ENCODE peak calls at places on chromosomes 12 and 14, in four cellular contexts. J is heart left ventricle, I is astrocyte, U is fibroblast of lung. Q is an unnamed sample. For H3K36me3, the result is how much of the 10 kb centered on the place peaks cover.

GRCh38 chr12:99119449-99119848 is 474.4 kb downstream of the APAF1 start:
- DNase-seq in J (no peak), I (no peak), U (no peak), Q (no peak)

GRCh38 chr14:104794641-104795467 is 694 bp downstream of the AKT1 start:
- DNase-seq in J (no peak), I (peak), U (peak), Q (no peak)

GRCh38 chr12:39441963-39442894 is 691 bp downstream of the KIF21A start:
- DNase-seq in J (peak), I (peak), U (peak), Q (no peak)

GRCh38 chr14:63454863-63455622 is 88.1 kb downstream of the PPP2R5E start:
- DNase-seq in J (peak), I (peak), U (peak), Q (no peak)

GRCh38 chr12:104643093-104643646 is 186.4 kb downstream of the CHST11 start:
- DNase-seq in J (no peak), I (no peak), U (no peak), Q (no peak)

GRCh38 chr12:8890313-8891084 is 23.8 kb upstream of the PHC1 start:
- DNase-seq in J (no peak), I (peak), U (peak), Q (no peak)

GRCh38 chr12:89950421-89950820 is 241.8 kb upstream of the ATP2B1 start:
- DNase-seq in J (no peak), I (no peak), U (no peak), Q (no peak)

GRCh38 chr14:49314756-49315155 is 271.4 kb downstream of the RPS29 start:
- DNase-seq in J (no peak), I (peak), U (peak), Q (no peak)

GRCh38 chr12:118124333-118124874 is 11.5 kb upstream of the PEBP1 start:
- DNase-seq in J (no peak), I (no peak), U (no peak), Q (no peak)

GRCh38 chr14:79951572-79951971 is 259.7 kb downstream of the DIO2 start:
- DNase-seq in J (no peak), I (no peak), U (no peak), Q (no peak)

GRCh38 chr14:55578511-55578910 is 1.5 kb upstream of the KTN1 start:
- DNase-seq in J (no peak), I (no peak), U (no peak), Q (no peak)

GRCh38 chr12:55068416-55069010 is 48.7 kb downstream of the NEUROD4 start:
- DNase-seq in J (no peak), I (peak), U (peak), Q (no peak)

GRCh38 chr14:26113930-26114329 is 483.9 kb downstream of the NOVA1 start:
- DNase-seq in J (no peak), I (no peak), U (no peak), Q (no peak)

GRCh38 chr12:94227066-94227465 is 78.7 kb downstream of the PLXNC1 start:
- DNase-seq in J (no peak), I (no peak), U (no peak), Q (no peak)

GRCh38 chr14:20662968-20663731 is 21.2 kb upstream of the RNASE4 start:
- DNase-seq in J (peak), I (peak), U (peak), Q (no peak)

GRCh38 chr14:97956944-97957343 is 1159.8 kb downstream of the VRK1 start:
- DNase-seq in J (no peak), I (no peak), U (no peak), Q (no peak)

GRCh38 chr14:99924379-99924778 is 131.2 kb downstream of the EML1 start:
- DNase-seq in J (no peak), I (no peak), U (no peak), Q (no peak)

GRCh38 chr12:72230589-72230988 is 41.6 kb upstream of the TRHDE start:
- DNase-seq in J (no peak), I (peak), U (peak), Q (peak)

GRCh38 chr12:53004178-53004577 is 2.1 kb upstream of the EIF4B start:
- DNase-seq in J (no peak), I (no peak), U (peak), Q (no peak)

GRCh38 chr14:42228611-42229010 is 621.9 kb downstream of the LRFN5 start:
- DNase-seq in J (no peak), I (no peak), U (no peak), Q (no peak)

GRCh38 chr14:73786632-73786941 is 65.0 kb upstream of the PTGR2 start:
- DNase-seq in J (peak), I (no peak), U (peak), Q (no peak)

GRCh38 chr12:3600039-3600720 is 109.2 kb downstream of the PRMT8 start:
- DNase-seq in J (no peak), I (no peak), U (no peak), Q (no peak)

GRCh38 chr14:65101631-65102440 is 481 bp downstream of the MAX start:
- DNase-seq in J (peak), I (no peak), U (no peak), Q (no peak)

GRCh38 chr12:126770188-126770587 is 1496.8 kb upstream of the TMEM132C start:
- DNase-seq in J (no peak), I (no peak), U (no peak), Q (no peak)

GRCh38 chr12:119644930-119645329 is 23.0 kb upstream of the PRKAB1 start:
- DNase-seq in J (no peak), I (no peak), U (no peak), Q (no peak)

GRCh38 chr12:45189766-45190403 is 26.0 kb upstream of the ANO6 start:
- DNase-seq in J (no peak), I (no peak), U (no peak), Q (no peak)

GRCh38 chr12:111429760-111430417 is 24.2 kb downstream of the SH2B3 start:
- DNase-seq in J (no peak), I (no peak), U (no peak), Q (no peak)

GRCh38 chr14:51548187-51548586 is 103.5 kb upstream of the FRMD6 start:
- DNase-seq in J (no peak), I (peak), U (peak), Q (no peak)

GRCh38 chr12:33438025-33438772 is 1.4 kb downstream of the SYT10 start:
- DNase-seq in J (no peak), I (no peak), U (no peak), Q (no peak)

GRCh38 chr12:124425667-124426066 is 130.8 kb downstream of the RFLNA start:
- DNase-seq in J (no peak), I (no peak), U (no peak), Q (no peak)
- H3K36me3 ChIP-seq in J (under half), I (under half), U (under half), Q (under half)

GRCh38 chr14:101397206-101397605 is 164.1 kb upstream of the DIO3 start:
- DNase-seq in J (no peak), I (no peak), U (no peak), Q (no peak)
- TF ChIP-seq CTCF in J (no peak), I (no peak), U (no peak), Q (no peak)

DNA sequence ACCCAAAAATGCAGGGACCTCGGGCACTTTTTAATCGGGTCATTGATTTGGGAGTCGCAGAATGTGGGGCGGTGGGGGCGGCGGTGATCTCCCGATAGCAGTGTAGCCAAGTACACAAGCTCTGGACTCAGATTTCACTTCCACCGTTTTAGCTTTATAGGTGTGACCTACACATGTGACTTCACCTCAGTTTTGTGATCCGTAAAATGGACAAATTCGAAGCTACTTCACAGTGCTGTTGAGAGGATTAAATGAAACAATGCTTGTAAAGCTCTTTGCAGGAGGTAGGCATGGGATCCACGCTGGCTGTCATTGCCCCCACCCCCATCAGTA is 478 bp downstream of the RITA1 start:
- DNase-seq in J (no peak), I (no peak), U (peak), Q (no peak)
- H3K36me3 ChIP-seq in J (under half), I (under half), U (under half), Q (under half)

GRCh38 chr12:114476159-114476558 is 70.2 kb upstream of the TBX5 start:
- DNase-seq in J (no peak), I (peak), U (peak), Q (no peak)
- TF ChIP-seq CTCF in J (peak), I (peak), U (peak), Q (peak)

DNA sequence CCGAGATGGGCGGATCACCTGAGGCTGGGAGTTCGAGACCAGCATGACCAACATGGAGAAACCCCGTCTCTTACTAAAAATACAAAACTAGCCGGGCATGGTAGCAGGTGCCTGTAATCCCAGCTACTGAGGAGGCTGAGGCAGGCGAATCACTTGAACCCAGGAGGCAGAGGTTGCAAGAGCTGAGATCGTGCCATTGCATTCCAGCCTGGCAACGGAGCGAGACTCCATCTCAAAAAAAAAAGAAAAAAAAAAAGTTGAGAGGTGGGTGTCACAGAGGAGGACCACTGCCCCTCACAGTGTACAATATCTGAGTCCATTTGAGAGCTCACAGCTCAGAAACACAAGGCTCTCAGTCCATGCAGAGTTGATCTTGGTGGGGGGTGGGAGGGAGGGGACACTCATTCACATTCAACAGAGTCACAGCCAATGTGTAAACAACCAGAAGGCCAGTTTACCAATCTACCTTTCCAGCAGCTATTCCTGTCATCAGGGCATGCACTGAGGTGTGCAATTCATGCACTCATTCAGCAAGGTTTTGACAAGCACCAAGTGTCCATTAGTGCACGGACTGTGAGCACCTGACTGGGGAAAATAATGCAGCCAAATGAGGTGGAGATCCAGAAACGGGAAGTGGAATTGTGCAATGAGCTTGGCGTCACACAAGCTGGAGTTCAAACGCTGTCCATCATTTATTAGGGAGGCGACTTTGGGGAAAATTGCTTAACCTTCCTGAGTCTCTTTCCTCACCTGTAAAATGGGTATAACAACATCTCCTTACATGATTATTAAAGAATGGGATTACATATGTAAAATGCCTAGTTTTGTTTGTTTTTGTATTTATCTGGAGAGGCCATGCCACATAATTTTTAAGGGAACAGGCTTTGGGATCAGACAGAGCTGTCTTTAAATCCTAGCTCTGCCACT is 4.4 kb upstream of the EIF5 start:
- DNase-seq in J (no peak), I (peak), U (no peak), Q (no peak)
- H3K36me3 ChIP-seq in J (under half), I (under half), U (under half), Q (under half)

DNA sequence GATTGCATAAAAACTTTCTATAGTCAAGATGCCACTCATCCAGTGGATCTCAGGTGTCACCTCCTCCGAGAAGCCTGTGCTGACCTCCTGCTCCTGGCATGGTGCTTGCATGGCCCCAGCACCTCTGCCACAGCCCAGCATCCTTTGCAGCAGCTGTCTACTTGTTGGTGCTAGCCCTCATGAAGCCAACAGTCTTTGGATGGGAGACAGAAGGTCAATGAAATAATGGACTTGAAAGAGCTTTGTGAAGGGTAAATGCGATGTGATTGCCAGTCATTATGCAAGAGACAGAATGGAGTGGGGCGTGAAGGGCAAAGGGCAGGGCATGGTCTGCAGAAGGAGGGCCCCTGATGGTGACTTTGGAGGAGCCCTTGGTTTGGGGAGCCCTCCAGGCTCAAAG is 63.0 kb upstream of the CLMN start:
- DNase-seq in J (no peak), I (no peak), U (no peak), Q (no peak)
- TF ChIP-seq CTCF in J (no peak), I (no peak), U (no peak), Q (no peak)

Q was measured in BJ.